ENCODE peak calls at places on chromosomes 3 and 15, in nine cellular contexts. M is mammary epithelial cell, N is bronchial epithelial cell, G is epithelial cell of esophagus, Z is heart right ventricle, R is breast epithelium, P is HCT116, I is astrocyte of the cerebellum, C is AG04450. V is an unnamed sample.

GRCh38 chr3:149395107-149396089 is 17.9 kb upstream of the TM4SF1 start:
- DNase-seq in M (no peak), N (peak), G (peak), Z (peak), R (peak), P (no peak), I (no peak), C (no peak), V (no peak)

GRCh38 chr3:190322604-190323240 is 476 bp upstream of the CLDN1 start:
- DNase-seq in M (no peak), N (no peak), G (no peak), Z (no peak), R (no peak), P (no peak), I (no peak), C (no peak), V (no peak)

GRCh38 chr15:74406992-74407705 is 26.6 kb downstream of the SEMA7A start:
- DNase-seq in M (peak), N (peak), G (peak), Z (no peak), R (no peak), P (no peak), I (peak), C (peak), V (no peak)

GRCh38 chr15:57411945-57412768 is 35.9 kb downstream of the CGNL1 start:
- DNase-seq in M (no peak), N (no peak), G (no peak), Z (peak), R (no peak), P (no peak), I (no peak), C (no peak), V (no peak)

GRCh38 chr3:10707089-10707983 is 108.7 kb upstream of the SLC6A11 start:
- DNase-seq in M (no peak), N (no peak), G (no peak), Z (no peak), R (no peak), P (no peak), I (no peak), C (no peak), V (no peak)

GRCh38 chr15:92687183-92687582 is 31.6 kb upstream of the FAM174B start:
- DNase-seq in M (no peak), N (no peak), G (peak), Z (no peak), R (no peak), P (no peak), I (peak), C (peak), V (peak)

GRCh38 chr15:74517096-74517495 is 23.9 kb upstream of the ARID3B start:
- DNase-seq in M (peak), N (peak), G (peak), Z (no peak), R (no peak), P (no peak), I (no peak), C (no peak), V (no peak)

GRCh38 chr3:11282250-11283125 is 10.3 kb downstream of the ATG7 start:
- DNase-seq in M (no peak), N (no peak), G (no peak), Z (peak), R (no peak), P (no peak), I (peak), C (no peak), V (peak)

GRCh38 chr3:129003578-129004112 is 2.5 kb downstream of the EFCC1 start:
- DNase-seq in M (peak), N (peak), G (peak), Z (no peak), R (no peak), P (peak), I (no peak), C (no peak), V (no peak)

GRCh38 chr3:35665390-35666055 is 26.2 kb downstream of the ARPP21 start:
- DNase-seq in M (no peak), N (peak), G (no peak), Z (no peak), R (no peak), P (no peak), I (no peak), C (no peak), V (no peak)

GRCh38 chr15:31257286-31257685 is 69.3 kb upstream of the KLF13 start:
- DNase-seq in M (no peak), N (no peak), G (no peak), Z (no peak), R (no peak), P (no peak), I (no peak), C (no peak), V (no peak)

GRCh38 chr15:98794211-98794610 is 145.9 kb downstream of the IGF1R start:
- DNase-seq in M (no peak), N (no peak), G (no peak), Z (no peak), R (no peak), P (no peak), I (no peak), C (no peak), V (no peak)

GRCh38 chr3:113639683-113640082 is 56.8 kb downstream of the USF3 start:
- DNase-seq in M (no peak), N (no peak), G (no peak), Z (no peak), R (no peak), P (no peak), I (no peak), C (no peak), V (no peak)

GRCh38 chr3:17047904-17048303 is 163.1 kb downstream of the PLCL2 start:
- DNase-seq in M (no peak), N (no peak), G (no peak), Z (no peak), R (no peak), P (no peak), I (no peak), C (no peak), V (no peak)

GRCh38 chr15:86247249-86247955 is 167.7 kb downstream of the AGBL1 start:
- DNase-seq in M (peak), N (no peak), G (peak), Z (no peak), R (no peak), P (no peak), I (no peak), C (no peak), V (no peak)

GRCh38 chr3:78659386-78659987 is 1108.3 kb downstream of the ROBO1 start:
- DNase-seq in M (no peak), N (peak), G (peak), Z (peak), R (no peak), P (peak), I (peak), C (peak), V (peak)

GRCh38 chr15:47410243-47410642 is 307.1 kb upstream of the SEMA6D start:
- DNase-seq in M (no peak), N (no peak), G (no peak), Z (no peak), R (no peak), P (no peak), I (no peak), C (no peak), V (no peak)

GRCh38 chr3:99579246-99579645 is 59.1 kb upstream of the COL8A1 start:
- DNase-seq in M (peak), N (peak), G (peak), Z (no peak), R (no peak), P (no peak), I (peak), C (peak), V (no peak)

GRCh38 chr3:24249523-24249922 is 245.1 kb downstream of the THRB start:
- DNase-seq in M (no peak), N (peak), G (no peak), Z (no peak), R (no peak), P (no peak), I (no peak), C (no peak), V (no peak)

GRCh38 chr3:111723293-111723963 is 128.3 kb upstream of the ZBED2 start:
- DNase-seq in M (peak), N (peak), G (no peak), Z (no peak), R (no peak), P (no peak), I (peak), C (peak), V (peak)

GRCh38 chr15:89499156-89499555 is 2.8 kb upstream of the RHCG start:
- DNase-seq in M (no peak), N (no peak), G (no peak), Z (no peak), R (no peak), P (no peak), I (no peak), C (no peak), V (no peak)

GRCh38 chr15:92869263-92869940 is 30.7 kb upstream of the CHD2 start:
- DNase-seq in M (peak), N (peak), G (peak), Z (no peak), R (no peak), P (no peak), I (no peak), C (no peak), V (no peak)

GRCh38 chr3:132536442-132537153 is 60.5 kb upstream of the ACKR4 start:
- DNase-seq in M (no peak), N (peak), G (peak), Z (no peak), R (no peak), P (no peak), I (no peak), C (no peak), V (no peak)

GRCh38 chr3:193710286-193711164 is 117.5 kb downstream of the OPA1 start:
- DNase-seq in M (peak), N (no peak), G (no peak), Z (no peak), R (no peak), P (no peak), I (no peak), C (no peak), V (no peak)

GRCh38 chr3:155323063-155323666 is 29.7 kb upstream of the STRIT1 start:
- DNase-seq in M (peak), N (peak), G (peak), Z (peak), R (no peak), P (peak), I (peak), C (peak), V (peak)

GRCh38 chr3:127763337-127763736 is 59.0 kb downstream of the MGLL start:
- DNase-seq in M (no peak), N (no peak), G (no peak), Z (no peak), R (no peak), P (no peak), I (no peak), C (no peak), V (no peak)

GRCh38 chr3:127761101-127761802 is 61.1 kb downstream of the MGLL start:
- DNase-seq in M (no peak), N (no peak), G (no peak), Z (no peak), R (no peak), P (no peak), I (no peak), C (no peak), V (no peak)

GRCh38 chr3:127763816-127764215 is 58.5 kb downstream of the MGLL start:
- DNase-seq in M (no peak), N (no peak), G (no peak), Z (no peak), R (no peak), P (no peak), I (no peak), C (no peak), V (no peak)

GRCh38 chr3:127762077-127762786 is 60.1 kb downstream of the MGLL start:
- DNase-seq in M (no peak), N (no peak), G (no peak), Z (peak), R (no peak), P (no peak), I (no peak), C (no peak), V (no peak)

DNA sequence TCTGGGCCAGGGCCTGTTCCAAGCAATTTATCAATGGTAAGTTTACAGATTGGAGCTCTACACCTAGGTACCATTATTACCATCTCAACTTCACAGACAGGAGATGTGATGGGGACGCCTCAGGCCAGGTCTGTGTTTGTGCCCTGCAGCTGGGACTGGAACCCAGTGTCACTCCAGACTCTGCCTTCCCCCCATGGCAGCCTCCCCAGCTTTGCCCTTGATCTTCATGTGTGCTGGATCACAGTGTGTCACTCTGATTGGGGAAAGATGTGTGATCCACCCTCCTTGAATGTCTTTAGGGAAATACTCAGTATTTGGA is 59.6 kb downstream of the MGLL start:
- DNase-seq in M (no peak), N (no peak), G (no peak), Z (no peak), R (no peak), P (no peak), I (no peak), C (no peak), V (no peak)
- H3K4me3 ChIP-seq in M (no peak), N (no peak), G (no peak), Z (no peak), R (no peak), P (no peak), I (no peak), C (no peak), V (no peak)

DNA sequence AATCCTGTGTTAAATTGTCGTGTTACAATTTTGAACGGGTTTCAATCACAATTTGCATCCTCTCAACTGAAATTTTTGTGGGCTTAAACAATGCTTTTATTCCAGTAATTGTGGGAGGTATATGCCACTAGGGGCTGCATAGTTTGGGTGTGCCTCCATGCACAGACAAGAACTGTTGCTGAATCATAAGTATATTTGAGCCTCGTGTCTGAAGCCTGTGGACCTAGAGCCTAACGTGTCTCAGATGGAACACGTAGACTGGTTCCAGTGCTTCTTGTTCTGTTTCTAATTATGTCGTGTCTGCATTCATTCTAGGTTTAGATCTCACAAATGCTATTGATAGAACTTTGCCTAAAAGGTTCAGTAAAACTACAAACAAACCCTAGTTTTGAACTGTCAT is 363.4 kb downstream of the RBMS3 start:
- DNase-seq in M (peak), N (no peak), G (peak), Z (no peak), R (no peak), P (no peak), I (no peak), C (no peak), V (peak)
- TF ChIP-seq CTCF in M (peak), N (no peak), G (peak), Z (no peak), R (no peak), P (no peak), I (no peak), C (no peak), V (peak)

GRCh38 chr3:56251343-56251945 is 216.8 kb downstream of the ERC2 start:
- DNase-seq in M (peak), N (peak), G (peak), Z (peak), R (no peak), P (peak), I (peak), C (peak), V (peak)
- H3K4me3 ChIP-seq in M (no peak), N (no peak), G (no peak), Z (no peak), R (no peak), P (no peak), I (no peak), C (no peak), V (no peak)

DNA sequence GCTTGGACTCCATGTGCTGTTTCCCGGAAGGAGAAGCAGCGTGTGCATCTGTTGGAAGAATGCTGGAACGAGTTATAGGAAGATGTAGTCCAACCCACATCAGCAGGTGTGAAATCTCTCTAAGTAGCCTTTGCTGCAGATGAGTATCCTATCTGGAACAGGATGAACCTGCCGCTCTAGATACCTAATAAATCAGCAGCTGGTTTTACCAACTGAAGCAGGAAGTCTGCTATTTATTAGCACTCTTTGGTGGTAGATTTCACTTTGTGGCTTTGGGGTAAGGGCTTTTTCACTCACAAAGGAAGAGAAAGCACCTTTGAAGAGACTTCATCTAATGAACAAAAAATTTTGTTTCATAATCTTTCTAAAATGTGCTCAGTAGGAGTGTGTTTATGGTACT is 66.4 kb downstream of the DCUN1D1 start:
- DNase-seq in M (no peak), N (no peak), G (peak), Z (no peak), R (no peak), P (no peak), I (no peak), C (no peak), V (no peak)
- TF ChIP-seq CTCF in M (no peak), N (no peak), G (no peak), Z (no peak), R (no peak), P (no peak), I (no peak), C (no peak), V (no peak)